ENCODE peak calls at places on chromosomes 13 and 19, in nine cellular contexts. G is cardiac fibroblast, A is HFF-Myc, I is AG10803, M is AG09309, V is colonic mucosa, R is body of pancreas, J is lower leg skin, Z is upper lobe of right lung. U is an unnamed sample.

GRCh38 chr13:108734676-108735075 is 105.3 kb downstream of the MYO16 start:
- DNase-seq in R (no peak), M (no peak), A (no peak), J (no peak), V (no peak), Z (no peak), G (no peak), I (no peak), U (no peak)

GRCh38 chr19:12139309-12139708 is 841 bp downstream of the ZNF20 start:
- DNase-seq in A (no peak), M (no peak), J (no peak), G (peak; percentile 26), V (no peak), R (no peak), I (no peak), Z (no peak), U (no peak)

GRCh38 chr19:14337510-14337909 is 43.7 kb upstream of the ADGRE5 start:
- DNase-seq in I (no peak), Z (no peak), V (peak; percentile 78), A (no peak), M (no peak), R (peak; percentile 11), J (no peak), G (peak; percentile 29), U (peak; percentile 58)

GRCh38 chr13:30810261-30810701 is 74.9 kb downstream of the ALOX5AP start:
- DNase-seq in Z (no peak), G (no peak), J (no peak), V (no peak), I (no peak), R (peak; percentile 63), M (no peak), A (no peak), U (peak; percentile 71)

GRCh38 chr13:31870511-31870910 is 131.2 kb downstream of the RXFP2 start:
- DNase-seq in M (no peak), R (no peak), G (peak; percentile 15), Z (no peak), J (peak; percentile 28), A (no peak), I (no peak), V (no peak), U (no peak)

GRCh38 chr19:29672933-29673336 is 7.7 kb downstream of the PLEKHF1 start:
- DNase-seq in A (no peak), V (no peak), Z (peak; percentile 67), J (no peak), I (no peak), G (no peak), M (no peak), R (no peak), U (no peak)

GRCh38 chr13:99339736-99340392 is 32.7 kb upstream of the GPR183 start:
- DNase-seq in V (no peak), J (no peak), I (peak; percentile 50), A (no peak), R (peak; percentile 49), M (no peak), Z (no peak), G (peak; percentile 64), U (no peak)

GRCh38 chr13:108508263-108508662 is 121.1 kb upstream of the MYO16 start:
- DNase-seq in I (no peak), R (no peak), A (no peak), J (no peak), Z (no peak), V (no peak), G (peak; percentile 65), M (no peak), U (no peak)

GRCh38 chr13:21061077-21061945 is at the start of gene LATS2:
- DNase-seq in G (peak; percentile 94), A (peak; percentile 59), V (peak; percentile 95), I (peak; percentile 96), R (peak; percentile 97), J (peak; percentile 95), M (peak; percentile 82), Z (peak; percentile 98), U (peak; percentile 32)

GRCh38 chr13:21060827-21061076 is 634 bp downstream of the LATS2 start:
- DNase-seq in J (no peak), Z (no peak), R (no peak), A (no peak), V (no peak), M (no peak), I (no peak), G (no peak), U (no peak)

GRCh38 chr13:21060063-21060826 is 1.1 kb downstream of the LATS2 start:
- DNase-seq in M (no peak), G (peak; percentile 60), R (peak; percentile 49), J (no peak), A (no peak), Z (peak; percentile 82), I (peak; percentile 63), V (peak; percentile 32), U (no peak)

GRCh38 chr13:21066946-21067345 is 5.6 kb upstream of the LATS2 start:
- DNase-seq in I (no peak), A (no peak), J (no peak), R (no peak), M (no peak), V (no peak), Z (no peak), G (no peak), U (no peak)

GRCh38 chr13:21063031-21063430 is 1.6 kb upstream of the LATS2 start:
- DNase-seq in V (peak; percentile 5), G (no peak), M (no peak), R (no peak), Z (no peak), A (no peak), J (no peak), I (no peak), U (no peak)
- H3K4me3 ChIP-seq in V (no peak overlapping the region), G (no peak overlapping the region), M (no peak overlapping the region), R (no peak overlapping the region), Z (no peak overlapping the region), A (no peak overlapping the region), J (no peak overlapping the region), I (no peak overlapping the region), U (no peak overlapping the region)

DNA sequence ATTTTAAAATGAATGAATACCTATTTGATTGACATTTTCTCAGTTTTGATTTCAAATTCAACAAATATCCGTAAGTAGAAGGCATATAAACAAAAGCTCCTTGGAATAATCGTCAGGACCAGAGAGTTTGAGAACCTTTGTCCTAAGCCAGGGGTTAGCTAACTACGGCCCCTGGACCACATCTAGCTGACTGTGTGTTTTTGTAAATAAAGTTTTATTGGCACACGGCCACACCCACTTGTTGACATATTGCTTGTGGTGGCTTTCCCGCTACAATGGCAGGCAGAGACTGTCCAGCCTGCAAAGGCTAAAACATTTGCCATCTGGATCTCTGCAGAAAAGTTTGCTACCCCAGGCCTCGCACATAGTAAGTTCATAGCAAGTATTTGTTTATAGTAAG is 83.4 kb downstream of the GNG7 start:
- DNase-seq in Z (no peak), J (no peak), G (no peak), I (no peak), V (no peak), M (no peak), R (no peak), A (no peak), U (no peak)
- H3K4me3 ChIP-seq in Z (no peak overlapping the region), J (no peak overlapping the region), G (no peak overlapping the region), I (no peak overlapping the region), V (no peak overlapping the region), M (no peak overlapping the region), R (no peak overlapping the region), A (no peak overlapping the region), U (no peak overlapping the region)

GRCh38 chr19:5037936-5038335 is 69.0 kb downstream of the KDM4B start:
- DNase-seq in M (no peak), A (no peak), I (no peak), G (no peak), R (no peak), Z (no peak), J (no peak), V (no peak), U (peak; percentile 91)

GRCh38 chr19:5035105-5035761 is 66.3 kb downstream of the KDM4B start:
- DNase-seq in M (no peak), A (no peak), R (peak; percentile 70), J (no peak), Z (no peak), G (no peak), I (no peak), V (no peak), U (no peak)

GRCh38 chr19:5035817-5036732 is 67.2 kb downstream of the KDM4B start:
- DNase-seq in Z (no peak), A (no peak), V (no peak), I (no peak), M (no peak), J (no peak), R (no peak), G (no peak), U (no peak)

GRCh38 chr19:5038631-5039271 is 69.8 kb downstream of the KDM4B start:
- DNase-seq in A (no peak), M (no peak), J (no peak), R (no peak), V (no peak), I (peak; percentile 40), Z (no peak), G (peak; percentile 38), U (peak; percentile 44)

DNA sequence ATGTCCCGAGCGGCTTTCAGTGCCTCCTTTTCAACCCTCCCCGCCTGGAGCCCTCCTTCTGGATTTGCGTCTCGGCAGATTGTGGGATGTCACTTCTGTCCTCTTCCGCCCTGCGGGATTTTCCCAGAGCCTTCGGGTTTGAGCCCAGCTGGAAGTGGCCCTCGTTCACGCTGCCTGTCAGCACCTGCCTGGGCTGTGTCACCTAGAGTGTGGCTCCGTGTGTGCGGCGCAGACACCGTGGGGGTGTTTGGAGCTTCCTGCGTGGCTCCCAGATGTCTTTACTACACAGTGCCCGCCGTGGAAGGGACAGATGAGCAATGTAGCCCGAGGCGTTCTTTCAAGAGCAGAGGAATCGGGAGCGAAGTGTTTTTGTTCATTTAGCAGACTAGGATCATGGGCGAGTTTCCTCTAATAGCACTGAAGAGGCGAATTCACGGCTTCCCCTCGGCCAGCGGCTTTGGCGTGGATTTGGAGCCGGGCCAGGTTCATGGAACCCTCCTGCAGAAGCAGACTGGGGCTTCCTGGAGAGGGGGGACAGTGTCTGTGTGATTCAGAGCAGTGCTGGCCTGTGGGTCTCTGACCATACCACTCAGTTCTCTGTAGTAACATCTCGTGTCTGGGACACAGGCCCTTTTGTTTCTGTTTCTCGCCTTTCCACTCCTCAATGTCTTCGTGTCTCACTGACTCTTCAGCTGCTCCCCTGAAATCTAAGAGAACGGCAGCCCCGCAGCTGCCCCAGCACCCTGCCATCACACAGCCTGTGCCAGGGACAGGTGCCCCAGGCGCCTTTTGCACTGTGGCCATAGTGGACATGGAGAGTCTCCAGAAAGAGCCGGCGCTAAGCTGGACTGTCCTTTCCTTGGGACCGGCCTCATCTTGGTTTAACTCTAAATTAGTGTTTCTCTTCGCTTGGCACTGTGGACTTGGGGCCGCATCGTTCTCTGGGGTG is 68.1 kb downstream of the KDM4B start:
- DNase-seq in Z (no peak), I (peak; percentile 61), J (no peak), M (no peak), A (no peak), G (peak; percentile 51), R (no peak), V (no peak), U (peak; percentile 65)
- H3K4me3 ChIP-seq in Z (no peak overlapping the region), I (peak overlapping the region; percentile 22), J (no peak overlapping the region), M (no peak overlapping the region), A (no peak overlapping the region), G (no peak overlapping the region), R (no peak overlapping the region), V (no peak overlapping the region), U (peak overlapping the region; percentile 26)

DNA sequence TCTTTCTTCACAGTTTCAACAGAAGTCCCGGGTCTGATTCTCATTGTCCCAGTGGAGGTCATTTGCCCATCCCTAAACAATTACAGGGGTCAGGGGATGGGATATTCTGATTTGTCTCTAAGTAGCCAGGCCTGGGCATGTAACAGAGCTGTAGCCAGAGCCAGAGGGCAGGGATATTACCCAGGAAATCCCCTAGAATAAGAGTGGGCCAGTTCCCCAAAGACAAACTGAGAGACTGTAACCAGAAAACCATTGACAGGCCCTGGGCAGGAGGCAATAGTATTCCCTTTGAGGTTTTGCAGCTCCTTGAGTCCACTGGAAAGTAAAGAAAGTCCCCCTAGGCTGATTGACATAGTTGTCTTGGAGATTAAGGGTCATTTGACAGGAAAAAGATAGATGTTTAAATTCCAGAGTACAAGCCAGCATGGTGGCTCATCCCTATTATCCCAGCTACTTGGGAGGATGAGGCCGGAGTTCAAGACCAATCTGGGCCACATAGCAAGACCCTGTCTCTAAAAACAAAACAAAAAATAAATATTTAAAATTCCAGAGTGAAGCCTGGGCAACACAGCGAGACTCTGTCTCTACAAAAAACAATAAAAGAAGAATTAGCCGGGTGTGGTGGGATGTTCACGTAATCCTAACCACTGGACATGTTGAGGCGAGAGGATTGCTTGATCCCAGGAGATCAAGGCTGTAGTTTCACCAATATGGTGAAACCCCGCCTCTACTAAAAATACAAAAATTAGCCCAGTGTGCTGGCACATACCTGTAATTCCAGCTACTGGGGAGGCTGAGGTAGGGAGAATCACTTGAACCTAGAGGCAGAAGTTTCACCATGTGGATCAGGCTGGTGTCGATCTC is 1.9 kb upstream of the SDHAF1 start:
- DNase-seq in M (no peak), Z (no peak), V (no peak), G (no peak), R (no peak), J (no peak), A (no peak), I (no peak), U (no peak)
- H3K4me3 ChIP-seq in M (no peak overlapping the region), Z (no peak overlapping the region), V (no peak overlapping the region), G (no peak overlapping the region), R (no peak overlapping the region), J (no peak overlapping the region), A (no peak overlapping the region), I (no peak overlapping the region), U (no peak overlapping the region)